ENCODE peak calls at places on chromosomes 1 and 21, in six cellular contexts. C is IMR-90, B is A549, V is K562, N is GM12878, M is HepG2. S is an unnamed sample.

GRCh38 chr1:202623075-202623474 is 87.2 kb downstream of the SYT2 start:
- DNase-seq in C (peak; percentile 64), B (no peak), V (peak; percentile 46), N (no peak), M (no peak), S (no peak)

GRCh38 chr1:1672181-1672965 is 13.6 kb upstream of the CDK11B start:
- DNase-seq in C (no peak), B (no peak), V (no peak), N (no peak), M (no peak), S (no peak)

GRCh38 chr1:232576537-232576936 is 53.4 kb downstream of the SIPA1L2 start:
- DNase-seq in C (no peak), B (no peak), V (no peak), N (no peak), M (no peak), S (no peak)

GRCh38 chr1:154955039-154955717 is 721 bp downstream of the PBXIP1 start:
- DNase-seq in C (peak; percentile 82), B (no peak), V (peak; percentile 71), N (no peak), M (peak; percentile 77), S (no peak)

GRCh38 chr1:13762642-13763041 is 62.7 kb downstream of the PRDM2 start:
- DNase-seq in C (no peak), B (no peak), V (no peak), N (no peak), M (no peak), S (no peak)

GRCh38 chr1:160761886-160762285 is 22.8 kb downstream of the SLAMF7 start:
- DNase-seq in C (no peak), B (no peak), V (no peak), N (no peak), M (no peak), S (no peak)

GRCh38 chr1:244217711-244218110 is 166.6 kb downstream of the ZBTB18 start:
- DNase-seq in C (no peak), B (no peak), V (no peak), N (no peak), M (no peak), S (no peak)

GRCh38 chr1:54803761-54804470 is 2.8 kb upstream of the TTC22 start:
- DNase-seq in C (peak; percentile 26), B (no peak), V (no peak), N (no peak), M (no peak), S (no peak)

GRCh38 chr1:54570161-54570560 is 22.1 kb downstream of the ACOT11 start:
- DNase-seq in C (no peak), B (no peak), V (no peak), N (no peak), M (no peak), S (no peak)

GRCh38 chr1:64042331-64043100 is 160.9 kb upstream of the UBE2U start:
- DNase-seq in C (peak; percentile 98), B (no peak), V (no peak), N (no peak), M (no peak), S (peak; percentile 18)

GRCh38 chr1:161119379-161120061 is 1.6 kb downstream of the NIT1 start:
- DNase-seq in C (peak; percentile 75), B (peak; percentile 85), V (peak; percentile 72), N (no peak), M (no peak), S (peak; percentile 71)

GRCh38 chr21:46096596-46096981 is 1.3 kb upstream of the COL6A2 start:
- DNase-seq in C (no peak), B (no peak), V (no peak), N (no peak), M (no peak), S (no peak)

GRCh38 chr21:42312626-42313104 is 2.5 kb downstream of the TFF3 start:
- DNase-seq in C (no peak), B (no peak), V (no peak), N (no peak), M (no peak), S (no peak)

GRCh38 chr1:178784131-178784536 is 59.1 kb downstream of the RALGPS2 start:
- DNase-seq in C (no peak), B (no peak), V (no peak), N (no peak), M (no peak), S (no peak)

GRCh38 chr21:44291936-44292811 is 6.5 kb downstream of the AIRE start:
- DNase-seq in C (no peak), B (peak; percentile 31), V (peak; percentile 92), N (no peak), M (no peak), S (peak; percentile 59)

GRCh38 chr21:32562426-32562825 is 22.9 kb downstream of the TCP10L start:
- DNase-seq in C (peak; percentile 83), B (no peak), V (no peak), N (no peak), M (no peak), S (no peak)

GRCh38 chr1:116412898-116413297 is 39.9 kb downstream of the ATP1A1 start:
- DNase-seq in C (no peak), B (no peak), V (no peak), N (no peak), M (no peak), S (no peak)

GRCh38 chr1:217982711-217983405 is 302.2 kb upstream of the RRP15 start:
- DNase-seq in C (no peak), B (no peak), V (no peak), N (no peak), M (no peak), S (no peak)

GRCh38 chr1:6241107-6241886 is 2.7 kb upstream of the HES3 start:
- DNase-seq in C (no peak), B (no peak), V (no peak), N (no peak), M (no peak), S (no peak)

GRCh38 chr21:40717008-40717407 is 129.9 kb downstream of the DSCAM start:
- DNase-seq in C (no peak), B (no peak), V (no peak), N (no peak), M (no peak), S (no peak)

GRCh38 chr1:10045480-10046355 is 13.0 kb downstream of the UBE4B start:
- DNase-seq in C (peak; percentile 79), B (no peak), V (peak; percentile 52), N (no peak), M (no peak), S (no peak)

GRCh38 chr1:223752721-223753515 is 40.6 kb downstream of the CAPN2 start:
- DNase-seq in C (no peak), B (no peak), V (no peak), N (no peak), M (no peak), S (no peak)

GRCh38 chr1:153447498-153448170 is 12.8 kb downstream of the S100A7 start:
- DNase-seq in C (peak; percentile 83), B (no peak), V (no peak), N (no peak), M (no peak), S (no peak)

GRCh38 chr1:47231314-47232186 is 475 bp downstream of the TAL1 start:
- DNase-seq in C (peak; percentile 33), B (no peak), V (peak; percentile 84), N (peak; percentile 1), M (no peak), S (no peak)

GRCh38 chr1:216722841-216723240 is 388 bp downstream of the ESRRG start:
- DNase-seq in C (no peak), B (no peak), V (no peak), N (no peak), M (no peak), S (no peak)
- TF ChIP-seq BHLHE40 in C (no peak), B (no peak), V (no peak), N (no peak), M (no peak), S (no peak)

DNA sequence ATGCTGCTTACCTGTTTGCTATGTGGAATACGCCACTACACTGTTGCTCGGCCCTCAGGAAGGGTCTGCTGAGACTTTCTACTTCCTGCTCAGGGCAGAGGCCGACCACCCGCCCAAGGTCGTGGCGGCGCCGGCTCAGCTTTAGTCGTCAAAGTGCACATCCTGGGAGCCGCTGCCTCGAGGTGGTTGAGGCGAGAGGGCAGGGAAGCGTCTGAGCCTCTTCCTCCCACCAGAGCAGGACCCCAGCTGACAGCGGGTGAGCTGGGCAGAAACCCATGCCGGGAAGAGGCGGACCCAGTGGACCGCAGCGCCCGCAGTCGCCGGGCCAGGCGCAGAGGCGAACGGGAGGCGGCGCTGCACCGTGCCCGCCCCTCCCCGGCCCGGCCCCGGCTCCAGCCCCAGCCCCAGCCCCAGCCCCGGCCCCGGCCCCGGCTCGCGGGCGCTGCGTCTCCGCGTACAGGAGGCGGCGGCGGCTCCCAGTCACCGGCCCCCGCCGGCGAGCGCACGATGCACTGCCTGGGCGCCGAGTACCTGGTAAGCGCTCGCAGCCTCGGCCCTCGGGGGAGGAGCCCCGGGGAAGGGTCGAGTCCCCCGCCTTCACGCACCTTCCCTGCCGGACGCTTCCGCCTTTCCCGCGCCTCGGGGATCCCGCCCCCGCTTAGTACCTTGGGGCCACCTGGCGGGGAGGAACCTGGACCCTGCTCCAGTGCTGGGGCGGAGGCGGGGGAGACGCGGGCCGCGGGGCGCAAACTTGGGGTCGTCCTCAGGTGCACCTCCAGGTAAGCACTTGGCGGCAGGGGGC is at the start of gene SLC44A3:
- DNase-seq in C (peak; percentile 24), B (peak; percentile 35), V (no peak), N (no peak), M (peak; percentile 26), S (peak; percentile 70)
- TF ChIP-seq BHLHE40 in C (no peak), B (no peak), V (no peak), N (no peak), M (no peak), S (no peak)

DNA sequence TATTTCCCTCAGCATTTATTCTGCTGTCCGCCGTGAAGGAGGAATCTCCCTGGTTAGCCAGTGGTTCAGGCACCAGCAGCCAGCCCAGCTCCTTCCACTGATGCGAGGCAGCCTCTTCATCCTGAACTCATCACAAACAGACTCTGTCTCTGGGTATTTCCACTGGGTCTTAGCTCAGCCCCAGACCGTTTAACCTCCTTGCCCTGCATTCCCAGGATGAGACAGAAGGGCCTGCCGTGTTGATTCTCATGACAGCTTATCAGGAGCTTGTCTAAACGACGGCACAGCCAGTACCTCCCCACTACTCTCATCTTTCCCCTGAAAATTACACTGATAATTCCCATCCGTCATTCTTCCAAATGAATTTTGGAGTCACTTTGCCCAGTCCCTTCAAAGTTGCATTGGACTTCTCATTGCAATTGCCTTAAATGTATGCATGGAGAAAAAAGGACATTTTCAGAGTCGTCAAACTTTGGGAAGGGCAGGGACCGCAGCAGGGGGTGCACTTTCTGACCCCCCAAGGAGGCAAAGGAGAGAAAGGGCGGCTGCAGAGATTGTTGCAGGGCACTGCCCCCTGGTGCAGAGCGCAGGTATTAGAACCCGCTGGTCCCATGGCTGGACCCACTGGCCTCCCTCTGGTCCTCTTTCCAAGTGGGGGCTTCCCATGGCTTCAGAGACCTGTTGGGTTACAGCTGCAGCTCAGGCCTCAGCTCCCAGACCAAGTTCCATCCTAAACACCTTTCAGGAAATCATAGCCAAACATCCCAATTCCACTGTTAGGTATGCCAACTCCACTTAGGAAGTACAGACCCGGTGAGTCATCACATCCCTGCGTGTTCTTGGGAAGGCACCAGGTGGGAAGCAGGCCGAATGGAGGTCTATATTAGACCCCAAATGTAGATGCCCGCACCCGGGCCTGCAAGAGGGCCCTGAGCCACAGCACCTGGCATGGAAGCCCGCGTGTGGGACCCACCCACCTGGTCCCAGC is 3.7 kb upstream of the MEGF6 start:
- DNase-seq in C (no peak), B (peak; percentile 38), V (peak; percentile 68), N (no peak), M (no peak), S (peak; percentile 43)
- TF ChIP-seq BHLHE40 in C (no peak), B (no peak), V (no peak), N (no peak), M (no peak), S (no peak)

DNA sequence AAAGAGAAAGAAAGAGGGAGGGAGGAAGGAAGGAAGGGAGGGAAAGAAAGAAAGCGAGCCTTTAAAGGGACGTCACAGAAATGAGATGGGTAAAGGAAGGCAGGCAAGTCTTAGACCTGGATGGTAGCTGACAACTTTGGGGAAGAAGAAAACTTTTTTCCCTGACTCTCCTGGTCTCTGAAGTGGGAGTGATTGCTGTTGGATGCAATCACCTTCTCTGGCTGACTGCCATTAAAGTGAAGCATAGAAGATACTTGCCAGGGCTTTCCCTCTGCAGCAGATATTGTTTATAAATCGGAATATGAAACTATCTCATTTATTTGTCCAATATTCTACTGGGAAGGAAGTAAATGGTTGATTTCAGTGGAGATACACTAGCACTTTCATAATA is 27.0 kb downstream of the VCAM1 start:
- DNase-seq in C (no peak), B (no peak), V (no peak), N (no peak), M (no peak), S (no peak)
- TF ChIP-seq BHLHE40 in C (no peak), B (no peak), V (no peak), N (no peak), M (no peak), S (no peak)

S was measured in HEK293T.